ENCODE peak calls at places on chromosomes 3 and 15, in seven cellular contexts. X is Peyer's patch, T is Calu3, G is thoracic aorta, C is right lobe of liver, P is RWPE2, U is cardiac muscle cell. K is an unnamed sample.
A peak's percentile ranks its signal among the peaks of the same experiment; 100 is the strongest.

GRCh38 chr3:166900866-166901577 is 479.1 kb downstream of the ZBBX start:
- DNase-seq in X (no peak), T (no peak), G (no peak), C (no peak), P (no peak), U (no peak), K (no peak)

GRCh38 chr3:155026999-155027591 is 53.0 kb upstream of the MME start:
- DNase-seq in X (no peak), T (no peak), G (no peak), C (no peak), P (no peak), U (peak; percentile 92), K (peak; percentile 95)

GRCh38 chr15:52021892-52022540 is 3.0 kb downstream of the MAPK6 start:
- DNase-seq in X (no peak), T (no peak), G (no peak), C (no peak), P (no peak), U (no peak), K (no peak)

GRCh38 chr3:175224051-175224450 is 364.9 kb downstream of the NAALADL2 start:
- DNase-seq in X (no peak), T (peak; percentile 72), G (no peak), C (peak; percentile 76), P (no peak), U (peak; percentile 14), K (peak; percentile 21)

GRCh38 chr3:86967062-86967461 is 23.9 kb downstream of the VGLL3 start:
- DNase-seq in X (no peak), T (no peak), G (no peak), C (no peak), P (no peak), U (no peak), K (no peak)

GRCh38 chr3:186098740-186099139 is 10.1 kb downstream of the ETV5 start:
- DNase-seq in X (no peak), T (no peak), G (no peak), C (no peak), P (no peak), U (no peak), K (no peak)

GRCh38 chr15:100053476-100054121 is 288.2 kb downstream of the ADAMTS17 start:
- DNase-seq in X (no peak), T (no peak), G (no peak), C (no peak), P (peak; percentile 46), U (peak; percentile 70), K (peak; percentile 43)

GRCh38 chr15:43329222-43329959 is 982 bp downstream of the LCMT2 start:
- DNase-seq in X (no peak), T (no peak), G (no peak), C (no peak), P (no peak), U (peak; percentile 7), K (no peak)

GRCh38 chr3:118102737-118103136 is 931.9 kb downstream of the IGSF11 start:
- DNase-seq in X (no peak), T (no peak), G (no peak), C (no peak), P (no peak), U (no peak), K (no peak)

GRCh38 chr3:114442251-114442650 is 148.4 kb downstream of the TIGIT start:
- DNase-seq in X (no peak), T (no peak), G (no peak), C (no peak), P (no peak), U (peak; percentile 48), K (peak; percentile 43)

GRCh38 chr3:64612916-64613526 is 74.8 kb downstream of the ADAMTS9 start:
- DNase-seq in X (no peak), T (peak; percentile 66), G (no peak), C (no peak), P (no peak), U (peak; percentile 23), K (no peak)

GRCh38 chr15:100116416-100117190 is 225.2 kb downstream of the ADAMTS17 start:
- DNase-seq in X (peak; percentile 40), T (no peak), G (no peak), C (peak; percentile 56), P (peak; percentile 53), U (peak; percentile 38), K (no peak)

GRCh38 chr3:69906351-69906966 is 93.1 kb upstream of the SAMMSON start:
- DNase-seq in X (no peak), T (no peak), G (no peak), C (no peak), P (no peak), U (no peak), K (no peak)

GRCh38 chr3:159987291-159987711 is 1.3 kb upstream of the IL12A start:
- DNase-seq in X (no peak), T (no peak), G (no peak), C (no peak), P (no peak), U (peak; percentile 26), K (no peak)

GRCh38 chr3:13841826-13842225 is 38.0 kb downstream of the WNT7A start:
- DNase-seq in X (no peak), T (no peak), G (no peak), C (no peak), P (no peak), U (no peak), K (no peak)

DNA sequence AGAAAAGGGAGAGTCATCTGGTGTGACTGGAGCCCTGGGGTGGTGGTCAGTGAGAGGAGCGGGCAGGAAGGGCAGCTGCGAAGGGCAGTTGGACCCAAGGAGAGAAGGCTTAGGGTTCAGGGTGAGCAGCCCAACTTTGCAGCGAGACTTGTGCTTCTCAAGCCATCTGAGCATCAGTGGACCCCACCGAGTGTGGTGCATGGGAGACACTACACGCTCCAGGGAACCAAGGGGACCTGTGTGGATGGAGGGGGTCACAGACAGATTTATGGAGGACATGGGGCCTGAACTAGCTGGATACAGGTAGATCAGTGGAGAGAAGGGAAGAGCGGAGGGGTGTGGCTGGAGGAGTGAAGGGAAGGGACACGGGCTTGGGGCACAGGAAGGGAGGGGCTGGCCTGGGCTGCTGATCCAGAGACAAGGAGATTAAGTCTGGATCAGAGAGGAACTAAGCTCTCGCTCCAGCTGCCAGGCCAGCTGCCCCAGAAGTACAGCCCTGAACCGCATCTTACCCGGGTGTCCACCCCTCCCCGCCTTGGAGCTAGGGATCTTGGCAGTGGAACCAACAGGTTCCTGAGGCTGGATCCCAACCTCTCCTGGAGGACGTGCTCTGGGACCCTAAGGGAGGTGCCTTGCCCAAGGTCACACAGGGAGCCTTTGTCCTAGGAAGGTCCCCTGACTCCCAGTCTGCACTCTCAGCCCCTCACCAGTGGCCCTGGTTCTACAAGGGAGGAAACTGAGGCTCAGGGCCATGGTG is 120.5 kb downstream of the CORO2B start:
- DNase-seq in X (no peak), T (no peak), G (no peak), C (no peak), P (no peak), U (no peak), K (no peak)
- TF ChIP-seq CTCF in X (no peak), T (no peak), G (no peak), C (no peak), P (no peak), U (no peak), K (no peak)

DNA sequence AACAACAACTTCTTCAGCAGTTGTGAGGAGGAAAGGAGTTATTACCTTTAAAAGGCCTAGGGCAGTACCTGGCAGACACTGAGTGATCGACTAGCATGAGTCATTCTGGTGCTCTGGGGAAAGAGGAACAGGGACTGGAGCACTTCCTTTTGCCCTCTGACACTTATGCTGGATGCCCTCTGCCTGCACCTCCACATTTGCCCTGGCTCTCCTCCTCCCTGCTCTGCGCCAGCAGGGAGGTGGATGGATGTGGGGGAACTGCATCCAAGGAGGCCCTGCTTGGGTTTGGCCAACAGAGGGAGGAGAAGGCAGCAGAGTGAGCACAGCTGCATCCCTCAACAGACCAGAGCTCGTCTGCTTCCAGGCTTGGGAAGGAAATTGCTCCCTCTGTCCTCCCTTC is 75.1 kb downstream of the SEMA5B start:
- DNase-seq in X (no peak), T (peak; percentile 43), G (no peak), C (no peak), P (no peak), U (peak; percentile 32), K (peak; percentile 28)
- TF ChIP-seq CTCF in X (no peak), T (no peak), G (no peak), C (no peak), P (no peak), U (peak; percentile 32), K (peak; percentile 40)

DNA sequence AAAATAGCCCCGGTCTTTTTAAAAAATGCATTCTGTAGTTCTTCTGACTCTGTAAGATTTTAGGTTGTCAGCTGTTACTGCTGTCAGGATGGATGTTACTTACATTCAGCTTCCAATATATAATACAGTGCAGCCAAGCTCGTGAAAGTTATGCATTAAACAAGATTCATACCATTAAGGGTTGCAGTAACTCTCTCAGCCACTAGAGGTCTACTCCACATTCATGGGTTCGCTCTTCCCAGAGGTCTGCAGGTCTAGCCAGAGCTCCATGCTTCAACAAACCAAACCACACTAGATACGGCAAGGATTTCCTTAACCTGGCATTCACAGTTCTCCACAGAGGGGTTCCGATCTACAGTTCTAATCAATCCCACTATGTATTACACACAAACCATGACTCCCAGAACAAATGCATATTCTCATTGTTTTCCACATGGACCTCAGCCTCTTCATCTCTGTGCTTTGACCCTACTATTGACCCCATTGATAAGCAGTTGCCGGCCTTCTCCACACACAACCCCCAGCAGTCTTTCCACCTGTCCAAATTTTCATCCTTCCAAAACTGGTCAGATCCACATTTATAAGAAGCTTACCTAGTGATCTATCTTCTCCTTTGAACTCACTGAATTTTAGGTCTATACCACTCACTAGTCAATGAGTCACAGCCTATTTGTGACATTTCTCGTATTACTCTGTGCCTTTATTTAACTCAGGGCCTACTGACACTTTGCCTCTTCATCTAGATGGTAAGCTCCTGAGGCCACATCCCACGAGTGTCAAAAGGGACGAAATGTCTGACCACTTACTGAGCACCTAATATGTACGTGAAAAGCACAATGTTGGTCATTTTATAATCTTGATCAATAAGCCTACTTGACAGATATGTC is 33.7 kb downstream of the RORA start:
- DNase-seq in X (no peak), T (no peak), G (no peak), C (no peak), P (no peak), U (peak; percentile 73), K (peak; percentile 72)
- TF ChIP-seq CTCF in X (no peak), T (peak; percentile 51), G (peak; percentile 53), C (peak; percentile 55), P (peak; percentile 85), U (peak; percentile 87), K (peak; percentile 80)

GRCh38 chr3:58466899-58467563 is 24.9 kb upstream of the KCTD6 start:
- DNase-seq in X (no peak), T (no peak), G (no peak), C (no peak), P (no peak), U (no peak), K (no peak)

GRCh38 chr3:58462829-58463180 is 29.1 kb upstream of the KCTD6 start:
- DNase-seq in X (no peak), T (no peak), G (no peak), C (no peak), P (no peak), U (no peak), K (no peak)

GRCh38 chr3:58463181-58463941 is 28.5 kb upstream of the KCTD6 start:
- DNase-seq in X (peak; percentile 72), T (peak; percentile 84), G (peak; percentile 24), C (peak; percentile 81), P (peak; percentile 87), U (peak; percentile 85), K (peak; percentile 76)

GRCh38 chr3:58464875-58465274 is 27.0 kb upstream of the KCTD6 start:
- DNase-seq in X (no peak), T (no peak), G (no peak), C (no peak), P (no peak), U (no peak), K (no peak)

DNA sequence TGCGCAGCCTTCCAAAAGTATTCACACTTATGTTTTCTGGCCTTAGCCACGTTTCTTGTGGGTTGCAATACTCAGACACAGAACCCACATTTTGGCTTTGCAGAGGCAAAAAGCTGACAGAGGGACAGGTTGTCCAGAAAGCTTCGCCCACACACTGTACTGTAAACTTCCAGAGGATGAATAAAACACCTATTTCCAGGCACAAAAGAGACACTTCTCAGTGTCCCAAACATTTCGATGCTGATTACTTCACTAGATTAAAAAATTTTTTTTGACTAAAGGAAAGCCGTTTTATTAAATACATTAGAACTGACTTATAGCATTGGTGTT is 28.0 kb upstream of the KCTD6 start:
- DNase-seq in X (no peak), T (no peak), G (no peak), C (no peak), P (no peak), U (no peak), K (no peak)
- TF ChIP-seq CTCF in X (no peak), T (no peak), G (no peak), C (no peak), P (peak; percentile 78), U (no peak), K (no peak)